ENCODE peak calls at places on chromosomes 3 and 15, in six cellular contexts. R, B, E, K, X and W are unnamed samples. For H3K4me1, the result is how much of the 10 kb centered on the place peaks cover.

GRCh38 chr15:33007295-33007855 is 187.1 kb downstream of the FMN1 start:
- DNase-seq in R (no peak), B (no peak), E (no peak), K (no peak), X (no peak), W (no peak)

GRCh38 chr15:43099105-43099845 is 6.6 kb downstream of the UBR1 start:
- DNase-seq in B (no peak), E (no peak), X (no peak), R (no peak), K (no peak), W (no peak)

GRCh38 chr15:78034495-78035191 is 42.9 kb downstream of the TBC1D2B start:
- DNase-seq in B (no peak), E (no peak), K (peak), R (no peak), X (peak), W (no peak)

GRCh38 chr3:21273256-21273999 is 477.6 kb downstream of the ZNF385D start:
- DNase-seq in K (no peak), B (no peak), R (no peak), X (no peak), E (no peak), W (no peak)

GRCh38 chr3:152331018-152331541 is 62.4 kb downstream of the MBNL1 start:
- DNase-seq in X (no peak), R (no peak), K (no peak), B (no peak), E (peak), W (peak)

GRCh38 chr3:49032646-49033304 is 3.6 kb upstream of the IMPDH2 start:
- DNase-seq in B (no peak), K (no peak), X (no peak), E (no peak), R (no peak), W (no peak)

GRCh38 chr3:185308126-185308754 is 54.4 kb upstream of the EHHADH start:
- DNase-seq in B (no peak), K (peak), R (no peak), E (peak), X (no peak), W (no peak)

GRCh38 chr3:119585193-119585592 is 5.9 kb downstream of the ADPRH start:
- DNase-seq in K (no peak), X (no peak), E (no peak), R (no peak), B (no peak), W (no peak)

GRCh38 chr3:126399756-126400155 is 5.0 kb downstream of the CFAP100 start:
- DNase-seq in K (no peak), E (no peak), R (no peak), B (no peak), X (peak), W (no peak)

GRCh38 chr3:169836058-169836941 is 23.6 kb upstream of the LRRC34 start:
- DNase-seq in K (no peak), B (no peak), X (no peak), E (no peak), R (no peak), W (no peak)

GRCh38 chr3:100709840-100710235 is 544 bp downstream of the TFG start:
- DNase-seq in E (peak), K (peak), X (peak), B (peak), R (no peak), W (peak)

GRCh38 chr15:100642217-100642949 is 40.0 kb downstream of the ASB7 start:
- DNase-seq in B (no peak), E (no peak), X (no peak), R (no peak), K (no peak), W (no peak)

GRCh38 chr3:127425505-127426443 is 137.9 kb upstream of the PRR20G start:
- DNase-seq in R (no peak), B (no peak), X (no peak), E (no peak), K (no peak), W (no peak)

DNA sequence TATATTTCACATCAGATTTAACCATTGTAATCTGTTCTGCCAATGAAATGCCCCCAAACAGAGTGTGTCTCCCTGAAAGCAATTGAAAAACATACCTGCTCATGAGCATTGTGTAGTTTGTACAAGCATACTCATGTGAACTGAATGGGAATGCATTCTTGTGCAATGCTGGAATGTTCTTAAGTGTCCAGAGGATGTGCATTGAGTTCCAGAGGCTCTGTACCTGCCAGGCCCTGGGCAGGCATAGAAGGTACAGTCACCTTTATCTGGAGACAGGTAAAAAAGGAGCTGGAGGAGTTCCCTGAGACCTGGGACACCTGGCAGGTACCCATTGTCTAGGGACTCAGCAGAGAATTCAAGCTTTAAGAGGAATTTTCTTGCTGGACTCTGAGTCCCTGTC is 2.8 kb downstream of the MRAS start:
- DNase-seq in X (no peak), R (no peak), B (no peak), E (no peak), K (no peak), W (no peak)
- H3K4me1 ChIP-seq in X (under half), R (half or more), B (half or more), E (under half), K (under half), W (half or more)

GRCh38 chr3:159762981-159763465 is 225.6 kb upstream of the IL12A start:
- DNase-seq in X (peak), E (peak), K (no peak), R (peak), B (peak), W (peak)
- H3K4me3 ChIP-seq in X (peak), E (peak), K (peak), R (peak), B (peak), W (peak)

DNA sequence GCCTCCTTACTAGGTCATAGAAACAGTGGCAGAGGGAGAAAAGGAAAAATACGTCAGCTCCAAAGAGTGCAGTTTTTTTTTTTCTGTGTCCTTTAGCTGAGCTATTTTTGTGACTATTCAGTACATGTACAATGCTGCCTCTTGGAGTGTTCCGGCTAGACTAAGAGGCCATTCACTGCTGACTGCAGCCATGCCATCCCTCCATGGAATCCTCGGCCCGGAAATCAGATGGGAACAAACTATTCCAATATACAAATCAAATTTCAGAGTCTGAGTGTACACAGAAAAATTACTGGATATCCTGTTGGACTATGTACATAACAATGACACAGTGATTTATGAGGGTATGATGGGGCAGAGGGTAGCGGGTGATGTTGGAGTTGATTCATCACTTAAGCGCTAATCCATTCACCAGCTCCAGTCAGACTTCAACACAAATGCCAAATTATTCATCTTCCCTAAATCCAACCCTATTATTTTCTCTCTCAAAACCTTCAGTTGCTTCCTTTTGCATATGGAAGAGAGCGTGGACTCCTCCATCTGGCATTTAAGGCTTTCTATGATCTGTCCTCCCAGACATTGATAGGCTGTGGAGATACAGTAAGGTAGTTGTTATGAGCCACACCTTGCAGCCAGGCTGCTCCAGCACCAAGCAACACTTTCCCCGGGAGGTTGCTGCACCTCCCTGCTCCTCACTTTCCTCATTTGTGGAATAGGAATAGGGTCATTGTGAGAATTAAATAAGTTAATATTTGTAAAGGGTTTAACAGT is 109.1 kb downstream of the LPP start:
- DNase-seq in B (peak), X (peak), K (no peak), R (no peak), E (no peak), W (peak)
- TF ChIP-seq CTCF in B (no peak), X (no peak), K (no peak), R (no peak), E (no peak), W (no peak)

GRCh38 chr3:30288830-30289229 is 317.6 kb upstream of the TGFBR2 start:
- DNase-seq in E (no peak), B (no peak), K (no peak), X (no peak), R (no peak), W (no peak)
- H3K4me1 ChIP-seq in E (under half), B (under half), K (under half), X (under half), R (half or more), W (half or more)